ENCODE peak calls at places on chromosome 2, in nine cellular contexts. K is right lobe of liver, Z is neural progenitor cell, J is IMR-90, Q is tibial nerve, Y is lung, U is esophagus muscularis mucosa, B is HCT116, F is transverse colon. M is an unnamed sample. For H3K4me1, the result is how much of the 10 kb centered on the place peaks cover.

GRCh38 chr2:63789318-63790051 is 52.2 kb upstream of the UGP2 start:
- DNase-seq in J (peak), B (no peak), K (no peak), Q (no peak), U (no peak), Y (no peak), Z (no peak), F (no peak), M (no peak)

GRCh38 chr2:66526171-66526570 is 91.2 kb downstream of the MEIS1 start:
- DNase-seq in B (no peak), U (no peak), K (no peak), F (no peak), Y (no peak), Q (no peak), J (no peak), Z (no peak), M (no peak)

GRCh38 chr2:119292226-119292625 is 68.6 kb downstream of the STEAP3 start:
- DNase-seq in F (no peak), K (no peak), U (peak), Q (no peak), Y (no peak), J (peak), B (no peak), Z (peak), M (no peak)

GRCh38 chr2:200795044-200795443 is 16.7 kb upstream of the BZW1 start:
- DNase-seq in Y (no peak), F (no peak), K (peak), Z (peak), U (no peak), J (no peak), Q (peak), B (no peak), M (no peak)

GRCh38 chr2:25073025-25073424 is 31.1 kb downstream of the EFR3B start:
- DNase-seq in U (no peak), F (no peak), J (no peak), B (no peak), K (no peak), Q (no peak), Y (peak), Z (no peak), M (no peak)

GRCh38 chr2:134791606-134792005 is 46.8 kb upstream of the ACMSD start:
- DNase-seq in B (no peak), Y (no peak), U (no peak), F (no peak), Q (no peak), J (no peak), K (no peak), Z (no peak), M (no peak)

GRCh38 chr2:236535024-236535423 is 34.6 kb upstream of the ACKR3 start:
- DNase-seq in F (no peak), B (no peak), Z (no peak), Q (no peak), K (no peak), Y (no peak), J (peak), U (no peak), M (no peak)

GRCh38 chr2:8380573-8380972 is 301.3 kb upstream of the ID2 start:
- DNase-seq in F (no peak), Z (no peak), U (no peak), K (no peak), Y (no peak), Q (no peak), J (no peak), B (no peak), M (no peak)

GRCh38 chr2:219661197-219661954 is 33.9 kb downstream of the SLC4A3 start:
- DNase-seq in K (no peak), U (no peak), B (peak), J (peak), F (no peak), Z (no peak), Q (no peak), Y (no peak), M (no peak)

GRCh38 chr2:161436411-161436810 is 20.3 kb downstream of the TBR1 start:
- DNase-seq in F (no peak), B (no peak), Y (no peak), Q (no peak), U (no peak), J (peak), K (no peak), Z (no peak), M (no peak)

GRCh38 chr2:85485815-85486214 is 53.2 kb upstream of the MAT2A start:
- DNase-seq in F (no peak), B (no peak), K (no peak), Z (no peak), U (no peak), Y (no peak), Q (no peak), J (no peak), M (no peak)

GRCh38 chr2:182359027-182360011 is 67.5 kb downstream of the PDE1A start:
- DNase-seq in Z (no peak), B (no peak), Q (no peak), Y (no peak), U (no peak), K (no peak), J (peak), F (no peak), M (no peak)

GRCh38 chr2:239167766-239168444 is 232.9 kb downstream of the HDAC4 start:
- DNase-seq in Y (no peak), Q (no peak), Z (no peak), B (no peak), U (no peak), F (no peak), K (peak), J (no peak), M (no peak)

GRCh38 chr2:163319006-163319405 is 416.8 kb downstream of the FIGN start:
- DNase-seq in Y (no peak), F (no peak), K (no peak), B (no peak), J (peak), Z (no peak), U (no peak), Q (no peak), M (no peak)

GRCh38 chr2:20925265-20925889 is 102.5 kb upstream of the LDAH start:
- DNase-seq in K (no peak), B (no peak), Q (no peak), Y (no peak), F (no peak), J (no peak), Z (peak), U (no peak), M (peak)

GRCh38 chr2:27870724-27871123 is 19.5 kb downstream of the RBKS start:
- DNase-seq in Q (no peak), K (no peak), J (no peak), B (no peak), U (no peak), F (no peak), Y (no peak), Z (no peak), M (no peak)

GRCh38 chr2:110677080-110677479 is 783 bp downstream of the BUB1 start:
- DNase-seq in Q (no peak), Y (no peak), Z (no peak), B (no peak), J (no peak), F (no peak), U (no peak), K (no peak), M (no peak)

GRCh38 chr2:180604077-180604476 is 376.3 kb upstream of the UBE2E3 start:
- DNase-seq in Y (no peak), F (peak), B (peak), K (no peak), Z (peak), Q (no peak), U (no peak), J (peak), M (no peak)

GRCh38 chr2:240433973-240434727 is 1.3 kb upstream of the GPC1 start:
- DNase-seq in K (peak), Z (no peak), J (peak), Y (peak), U (no peak), Q (no peak), F (peak), B (peak), M (no peak)

GRCh38 chr2:51781691-51782090 is 749.8 kb upstream of the NRXN1 start:
- DNase-seq in U (no peak), Z (no peak), J (no peak), Q (no peak), F (no peak), K (no peak), B (no peak), Y (no peak), M (no peak)

GRCh38 chr2:214960677-214961076 is 151.2 kb upstream of the BARD1 start:
- DNase-seq in Q (no peak), Y (no peak), B (no peak), F (no peak), J (peak), Z (no peak), U (no peak), K (no peak), M (no peak)

GRCh38 chr2:174878537-174879147 is 114.4 kb upstream of the CHRNA1 start:
- DNase-seq in K (no peak), B (no peak), Q (peak), U (no peak), F (no peak), J (peak), Y (no peak), Z (peak), M (no peak)

GRCh38 chr2:165273176-165273575 is 34.0 kb downstream of the SCN2A start:
- DNase-seq in U (no peak), Y (no peak), Z (no peak), J (no peak), K (no peak), Q (no peak), B (no peak), F (no peak), M (no peak)

GRCh38 chr2:160270571-160271113 is 70.6 kb upstream of the ITGB6 start:
- DNase-seq in J (no peak), Q (peak), Z (no peak), U (no peak), K (no peak), B (no peak), Y (peak), F (no peak), M (no peak)

GRCh38 chr2:55500025-55500424 is 19.5 kb upstream of the CFAP36 start:
- DNase-seq in Q (no peak), U (no peak), K (no peak), Y (no peak), F (no peak), Z (no peak), B (no peak), J (peak), M (no peak)

GRCh38 chr2:157427922-157428303 is 16.0 kb downstream of the CYTIP start:
- DNase-seq in Z (no peak), K (no peak), U (no peak), B (no peak), Q (no peak), F (no peak), J (no peak), Y (no peak), M (no peak)

GRCh38 chr2:97714084-97714949 is 941 bp downstream of the ZAP70 start:
- DNase-seq in J (no peak), Z (no peak), Q (no peak), U (no peak), F (no peak), Y (no peak), K (no peak), B (no peak), M (peak)

GRCh38 chr2:16406497-16406896 is 259.1 kb downstream of the CYRIA start:
- DNase-seq in F (no peak), Y (no peak), Q (no peak), K (no peak), U (no peak), J (no peak), Z (peak), B (no peak), M (no peak)

GRCh38 chr2:233267516-233268245 is 16.2 kb downstream of the ATG16L1 start:
- DNase-seq in Z (no peak), J (no peak), Y (no peak), B (no peak), U (no peak), F (peak), K (no peak), Q (no peak), M (peak)

GRCh38 chr2:42050350-42051167 is 2.7 kb downstream of the PKDCC start:
- DNase-seq in Q (no peak), K (no peak), Z (no peak), B (no peak), U (no peak), Y (no peak), J (no peak), F (no peak), M (no peak)

GRCh38 chr2:207332473-207333212 is 166.9 kb upstream of the KLF7 start:
- DNase-seq in U (no peak), Q (no peak), K (no peak), J (peak), Z (no peak), F (no peak), B (no peak), Y (no peak), M (no peak)

GRCh38 chr2:236604971-236605734 is 35.5 kb downstream of the ACKR3 start:
- DNase-seq in K (no peak), Y (no peak), Z (peak), J (no peak), F (no peak), B (no peak), Q (no peak), U (no peak), M (no peak)

GRCh38 chr2:6526093-6526824 is 339.4 kb downstream of the CMPK2 start:
- DNase-seq in U (no peak), Z (peak), Q (no peak), J (no peak), Y (no peak), F (peak), K (no peak), B (peak), M (no peak)

DNA sequence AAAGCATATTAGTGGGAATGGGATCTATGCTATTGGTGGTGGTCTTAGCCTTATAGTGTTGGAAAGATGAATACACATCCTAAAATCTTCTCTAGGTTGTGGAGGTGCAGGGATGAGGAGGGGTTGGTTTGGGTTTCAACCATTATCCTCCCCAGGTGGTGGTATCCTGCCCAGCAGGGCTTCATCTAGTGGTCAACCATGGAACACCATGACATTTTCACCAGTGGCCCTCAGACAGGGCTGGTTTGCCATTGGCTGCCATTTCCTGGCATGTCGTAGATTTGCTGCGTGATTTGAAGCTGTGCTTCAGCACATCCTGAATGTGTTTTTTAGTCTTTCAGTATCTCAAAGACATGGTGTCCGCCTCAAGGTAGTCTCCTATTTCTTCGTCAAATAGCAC is 391.2 kb upstream of the HNRNPA3 start:
- DNase-seq in Y (no peak), K (no peak), B (no peak), Z (no peak), J (no peak), Q (no peak), U (no peak), F (no peak), M (no peak)
- TF ChIP-seq CTCF in Y (no peak), K (no peak), B (peak), Z (no peak), J (no peak), Q (no peak), U (no peak), F (no peak), M (peak)

GRCh38 chr2:121485039-121485438 is 45.6 kb upstream of the RNU4ATAC start:
- DNase-seq in F (no peak), Z (no peak), J (peak), K (no peak), Y (no peak), B (no peak), U (no peak), Q (no peak), M (no peak)
- H3K4me1 ChIP-seq in F (under half), Z (under half), J (under half), K (under half), Y (under half), B (under half), U (under half), Q (under half), M (under half)

GRCh38 chr2:48306409-48307284 is 223.3 kb upstream of the STON1 start:
- DNase-seq in Y (no peak), Q (peak), F (no peak), J (peak), Z (no peak), B (no peak), K (no peak), U (no peak), M (no peak)

GRCh38 chr2:48313036-48313877 is 216.7 kb upstream of the STON1 start:
- DNase-seq in B (no peak), Y (no peak), K (no peak), J (no peak), F (no peak), Q (no peak), U (no peak), Z (no peak), M (no peak)

GRCh38 chr2:48312126-48312525 is 217.8 kb upstream of the STON1 start:
- DNase-seq in K (no peak), Y (no peak), Q (no peak), J (no peak), U (no peak), B (no peak), Z (no peak), F (no peak), M (no peak)

GRCh38 chr2:48309900-48310299 is 220.1 kb upstream of the STON1 start:
- DNase-seq in K (no peak), Y (no peak), F (no peak), Z (no peak), J (no peak), Q (no peak), U (no peak), B (no peak), M (no peak)

GRCh38 chr2:48310581-48310980 is 219.4 kb upstream of the STON1 start:
- DNase-seq in J (no peak), Q (no peak), F (no peak), Z (no peak), K (no peak), Y (no peak), B (no peak), U (no peak), M (no peak)
- TF ChIP-seq CTCF in J (no peak), Q (no peak), F (no peak), Z (no peak), K (no peak), Y (no peak), B (no peak), U (no peak), M (no peak)

DNA sequence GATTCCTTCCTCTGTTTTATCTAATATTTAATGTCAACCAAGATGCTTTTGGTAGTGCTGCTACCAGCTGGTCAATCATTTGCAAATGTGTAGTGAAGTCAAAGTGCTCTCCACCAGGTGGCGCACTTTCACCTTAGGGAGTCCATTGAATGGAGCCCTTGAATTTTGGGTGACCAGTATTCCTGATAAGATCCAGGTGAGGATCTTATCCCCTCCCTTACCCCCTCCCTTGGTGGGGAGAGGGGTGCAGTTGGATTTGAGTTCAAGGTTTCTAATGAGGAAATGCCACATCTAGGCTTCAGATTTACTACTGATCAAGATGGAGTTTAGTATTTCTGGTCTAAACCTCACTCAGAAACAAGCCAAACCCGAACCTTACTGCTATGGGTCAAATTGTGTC is 12.0 kb upstream of the E2F6 start:
- DNase-seq in Y (peak), B (peak), Z (peak), F (peak), Q (peak), J (peak), K (peak), U (peak), M (peak)
- H3K4me1 ChIP-seq in Y (under half), B (under half), Z (under half), F (under half), Q (under half), J (under half), K (under half), U (under half), M (under half)

DNA sequence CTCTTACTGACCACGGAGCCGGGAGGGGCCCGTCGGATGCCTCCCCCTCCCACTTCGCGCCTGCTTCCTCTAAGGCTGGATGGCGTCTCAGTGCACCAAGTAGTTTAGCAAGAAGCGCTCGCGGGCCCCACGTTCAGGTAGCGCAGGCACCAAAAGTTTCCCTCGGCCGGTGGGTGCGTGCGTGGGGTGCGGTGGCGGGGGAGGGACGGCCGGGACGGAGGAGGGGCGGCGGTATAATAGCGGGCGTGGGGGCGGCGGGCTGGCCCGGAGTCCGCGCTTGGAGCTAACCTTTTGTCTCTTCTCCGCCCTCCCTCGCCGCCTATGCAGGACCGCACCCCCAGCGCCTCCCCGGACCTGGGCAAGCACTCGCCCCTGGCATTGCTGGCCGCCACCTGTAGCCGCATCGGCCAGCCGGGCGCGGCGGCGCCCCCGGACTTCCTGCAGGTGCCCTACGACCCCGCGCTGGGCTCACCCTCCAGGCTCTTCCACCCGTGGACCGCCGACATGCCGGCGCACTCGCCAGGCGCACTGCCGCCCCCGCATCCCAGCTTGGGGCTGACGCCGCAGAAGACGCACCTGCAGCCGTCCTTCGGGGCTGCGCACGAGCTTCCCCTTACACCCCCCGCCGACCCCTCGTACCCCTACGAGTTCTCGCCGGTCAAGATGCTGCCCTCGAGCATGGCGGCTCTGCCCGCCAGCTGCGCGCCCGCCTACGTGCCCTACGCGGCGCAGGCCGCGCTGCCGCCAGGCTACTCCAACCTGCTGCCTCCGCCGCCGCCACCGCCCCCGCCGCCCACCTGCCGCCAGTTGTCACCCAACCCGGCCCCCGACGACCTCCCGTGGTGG is 1.0 kb downstream of the SP5 start:
- DNase-seq in F (peak), B (no peak), U (peak), Y (no peak), Q (no peak), K (no peak), J (no peak), Z (peak), M (no peak)
- TF ChIP-seq CTCF in F (no peak), B (no peak), U (no peak), Y (no peak), Q (no peak), K (no peak), J (no peak), Z (no peak), M (no peak)

GRCh38 chr2:68387408-68388350 is 22.6 kb downstream of the PLEK start:
- DNase-seq in U (no peak), B (no peak), Y (no peak), Q (no peak), Z (no peak), F (no peak), K (no peak), J (no peak), M (no peak)
- H3K4me1 ChIP-seq in U (under half), B (under half), Y (under half), Q (under half), Z (under half), F (under half), K (under half), J (under half), M (under half)

DNA sequence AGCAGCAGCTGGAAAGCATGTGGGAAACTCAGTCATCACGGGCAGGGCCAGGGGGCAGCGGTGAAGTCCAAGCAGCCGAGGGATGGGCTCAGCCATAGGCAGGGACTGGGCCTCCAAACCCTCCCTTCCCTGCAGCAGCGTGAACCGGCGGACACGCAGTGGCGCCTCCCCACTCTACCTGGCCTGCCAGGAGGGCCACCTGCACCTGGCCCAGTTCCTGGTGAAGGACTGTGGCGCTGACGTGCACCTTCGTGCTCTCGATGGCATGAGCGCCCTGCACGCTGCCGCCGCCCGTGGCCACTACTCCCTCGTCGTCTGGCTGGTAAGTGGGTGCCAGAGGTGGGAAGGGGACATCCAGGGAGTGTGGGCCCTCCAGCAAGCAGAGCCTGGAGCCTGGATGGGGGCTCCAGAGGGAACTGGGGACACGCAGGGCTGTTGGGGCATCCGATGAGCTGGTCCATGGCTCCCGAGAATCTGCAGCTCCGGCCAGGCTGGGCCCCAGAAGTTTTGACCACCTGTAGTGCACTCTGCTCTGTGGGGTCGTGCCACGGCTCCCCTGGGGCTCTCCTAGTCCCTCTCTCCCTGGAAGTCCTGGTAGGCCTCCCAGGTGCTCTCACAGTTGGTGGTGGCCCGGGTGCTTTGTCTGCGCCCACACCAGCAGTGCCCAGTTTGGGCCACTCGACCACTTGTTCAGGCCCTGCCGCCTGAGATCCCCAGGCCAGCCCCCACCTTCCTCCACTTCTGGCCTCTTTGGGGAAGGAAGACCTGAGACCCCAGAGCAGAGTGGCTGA is 4.6 kb downstream of the ESPNL start:
- DNase-seq in Y (no peak), K (no peak), B (no peak), J (no peak), U (no peak), Z (no peak), F (peak), Q (no peak), M (no peak)
- TF ChIP-seq CTCF in Y (no peak), K (no peak), B (no peak), J (no peak), U (no peak), Z (no peak), F (no peak), Q (no peak), M (no peak)

M was measured in DND-41.